ENCODE peak calls at places on chromosomes 1 and 21, in seven cellular contexts. S is CD4-positive, CD25-positive, alpha-beta regulatory T cell; X is adrenal gland; H is IMR-90; D is heart left ventricle; K is tibial artery; Z is body of pancreas. O is an unnamed sample. For H3K27me3 and H3K4me1, the result is how much of the 10 kb centered on the place peaks cover.

GRCh38 chr1:27759236-27759635 is 13.8 kb upstream of the STX12 start:
- DNase-seq in S (no peak), X (no peak), H (no peak), D (no peak), K (no peak), Z (no peak), O (no peak)

GRCh38 chr1:1199961-1200875 is 6.2 kb downstream of the TNFRSF18 start:
- DNase-seq in S (no peak), X (peak), H (no peak), D (peak), K (no peak), Z (no peak), O (no peak)

GRCh38 chr1:223225061-223225460 is 82.0 kb upstream of the TLR5 start:
- DNase-seq in S (no peak), X (no peak), H (no peak), D (no peak), K (no peak), Z (no peak), O (no peak)

GRCh38 chr21:46285206-46285661 is at the start of gene MCM3AP:
- DNase-seq in S (no peak), X (no peak), H (no peak), D (no peak), K (no peak), Z (no peak), O (no peak)

GRCh38 chr1:57423135-57424131 is at the start of gene DAB1:
- DNase-seq in S (no peak), X (no peak), H (peak), D (peak), K (no peak), Z (no peak), O (no peak)

GRCh38 chr1:117365350-117366280 is 1.6 kb upstream of the MAN1A2 start:
- DNase-seq in S (no peak), X (no peak), H (peak), D (no peak), K (no peak), Z (no peak), O (peak)

GRCh38 chr21:46455575-46456385 is 2.9 kb upstream of the DIP2A start:
- DNase-seq in S (no peak), X (peak), H (peak), D (peak), K (no peak), Z (no peak), O (no peak)

GRCh38 chr21:14683021-14683420 is 136.9 kb upstream of the SAMSN1 start:
- DNase-seq in S (no peak), X (no peak), H (no peak), D (no peak), K (no peak), Z (no peak), O (no peak)

GRCh38 chr1:190436615-190437014 is 41.0 kb downstream of the BRINP3 start:
- DNase-seq in S (no peak), X (no peak), H (peak), D (no peak), K (no peak), Z (no peak), O (no peak)

GRCh38 chr1:209506101-209506500 is 77.4 kb upstream of the CAMK1G start:
- DNase-seq in S (no peak), X (no peak), H (no peak), D (no peak), K (no peak), Z (no peak), O (no peak)

GRCh38 chr1:150813028-150813707 is 5.1 kb upstream of the CTSK start:
- DNase-seq in S (no peak), X (peak), H (peak), D (peak), K (peak), Z (peak), O (peak)

GRCh38 chr1:154478639-154479038 is 23.4 kb upstream of the TDRD10 start:
- DNase-seq in S (no peak), X (no peak), H (peak), D (no peak), K (no peak), Z (no peak), O (no peak)

GRCh38 chr21:36080386-36080785 is 10.6 kb downstream of the CBR1 start:
- DNase-seq in S (no peak), X (no peak), H (no peak), D (no peak), K (no peak), Z (no peak), O (no peak)

GRCh38 chr21:29181799-29182470 is 51.5 kb downstream of the MAP3K7CL start:
- DNase-seq in S (no peak), X (peak), H (peak), D (peak), K (no peak), Z (peak), O (no peak)

GRCh38 chr1:159953866-159954515 is at the start of gene SLAMF9:
- DNase-seq in S (no peak), X (no peak), H (peak), D (no peak), K (no peak), Z (no peak), O (no peak)

GRCh38 chr1:4027492-4028138 is 127.5 kb upstream of the C1orf174 start:
- DNase-seq in S (no peak), X (no peak), H (no peak), D (no peak), K (no peak), Z (no peak), O (peak)

GRCh38 chr1:2304921-2305681 is 77.0 kb downstream of the SKI start:
- DNase-seq in S (no peak), X (no peak), H (no peak), D (no peak), K (no peak), Z (no peak), O (no peak)

GRCh38 chr1:107867892-107868291 is 97.1 kb downstream of the VAV3 start:
- DNase-seq in S (no peak), X (no peak), H (no peak), D (no peak), K (no peak), Z (no peak), O (no peak)

GRCh38 chr1:107867422-107867821 is 97.6 kb downstream of the VAV3 start:
- DNase-seq in S (no peak), X (peak), H (no peak), D (no peak), K (no peak), Z (no peak), O (peak)

GRCh38 chr1:107863342-107863741 is 101.6 kb downstream of the VAV3 start:
- DNase-seq in S (no peak), X (no peak), H (no peak), D (no peak), K (no peak), Z (no peak), O (no peak)

GRCh38 chr1:107866870-107867269 is 98.1 kb downstream of the VAV3 start:
- DNase-seq in S (no peak), X (no peak), H (no peak), D (no peak), K (no peak), Z (no peak), O (no peak)

DNA sequence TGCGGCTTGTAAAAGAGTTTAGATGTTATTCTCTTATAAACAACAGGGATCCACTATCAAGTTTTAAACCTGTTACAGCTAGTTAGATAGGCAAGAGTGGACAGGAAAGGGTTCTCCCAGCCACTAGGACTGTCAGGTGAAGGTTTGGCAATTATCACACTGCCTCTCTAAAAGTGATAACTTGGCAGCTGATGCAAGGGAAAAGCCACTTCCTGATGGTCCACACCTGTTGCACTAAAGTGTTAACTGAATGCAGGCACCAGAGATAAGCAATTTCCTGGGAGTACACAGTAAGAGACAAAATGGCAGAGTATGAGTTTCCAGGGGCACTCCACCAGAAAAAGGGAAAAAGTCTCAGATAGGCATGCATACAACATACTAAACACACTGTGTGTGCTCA is 99.4 kb downstream of the VAV3 start:
- DNase-seq in S (no peak), X (no peak), H (no peak), D (no peak), K (no peak), Z (no peak), O (no peak)
- H3K27ac ChIP-seq in S (no peak), X (no peak), H (no peak), D (no peak), K (no peak), Z (no peak), O (peak)

GRCh38 chr21:40047993-40048730 is 180.9 kb downstream of the PCP4 start:
- DNase-seq in S (no peak), X (peak), H (no peak), D (peak), K (peak), Z (peak), O (no peak)

GRCh38 chr21:40047211-40047610 is 180.0 kb downstream of the PCP4 start:
- DNase-seq in S (no peak), X (no peak), H (no peak), D (no peak), K (no peak), Z (no peak), O (no peak)

GRCh38 chr21:40043423-40043822 is 176.2 kb downstream of the PCP4 start:
- DNase-seq in S (no peak), X (no peak), H (no peak), D (no peak), K (no peak), Z (no peak), O (no peak)

GRCh38 chr21:40041446-40041845 is 174.2 kb downstream of the PCP4 start:
- DNase-seq in S (no peak), X (no peak), H (no peak), D (no peak), K (no peak), Z (no peak), O (no peak)

DNA sequence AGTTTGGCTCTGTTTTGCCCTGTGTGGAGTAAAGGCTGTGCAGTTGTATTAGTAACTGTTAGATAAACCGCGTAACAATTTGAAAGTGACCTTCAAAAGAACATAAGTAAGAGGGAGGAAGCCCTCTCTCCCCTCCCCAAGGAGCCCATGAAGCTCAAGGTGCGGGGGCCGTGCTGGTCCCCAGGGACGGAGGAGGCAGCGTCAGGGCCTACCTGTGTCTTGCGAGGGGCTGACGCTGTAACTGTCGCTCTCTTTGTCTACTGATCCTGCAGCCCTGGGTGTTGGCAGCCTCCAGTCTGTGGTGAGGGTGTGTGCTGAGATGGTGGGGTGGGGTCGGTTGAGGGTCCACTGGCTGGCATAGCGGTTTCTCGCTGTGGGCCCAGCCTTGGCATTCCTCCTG is 176.6 kb downstream of the PCP4 start:
- DNase-seq in S (no peak), X (no peak), H (no peak), D (no peak), K (no peak), Z (no peak), O (no peak)
- H3K27me3 ChIP-seq in S (under half), X (under half), H (under half), D (under half), K (under half), Z (under half), O (under half)

GRCh38 chr1:7610936-7611335 is 160.2 kb upstream of the VAMP3 start:
- DNase-seq in S (no peak), X (no peak), H (no peak), D (no peak), K (peak), Z (no peak), O (no peak)

GRCh38 chr1:7611421-7612010 is 159.6 kb upstream of the VAMP3 start:
- DNase-seq in S (no peak), X (no peak), H (no peak), D (no peak), K (peak), Z (no peak), O (no peak)

GRCh38 chr1:7610106-7610731 is 160.9 kb upstream of the VAMP3 start:
- DNase-seq in S (no peak), X (no peak), H (no peak), D (no peak), K (no peak), Z (no peak), O (no peak)

GRCh38 chr1:7608628-7609295 is 162.3 kb upstream of the VAMP3 start:
- DNase-seq in S (no peak), X (no peak), H (peak), D (no peak), K (peak), Z (no peak), O (no peak)

DNA sequence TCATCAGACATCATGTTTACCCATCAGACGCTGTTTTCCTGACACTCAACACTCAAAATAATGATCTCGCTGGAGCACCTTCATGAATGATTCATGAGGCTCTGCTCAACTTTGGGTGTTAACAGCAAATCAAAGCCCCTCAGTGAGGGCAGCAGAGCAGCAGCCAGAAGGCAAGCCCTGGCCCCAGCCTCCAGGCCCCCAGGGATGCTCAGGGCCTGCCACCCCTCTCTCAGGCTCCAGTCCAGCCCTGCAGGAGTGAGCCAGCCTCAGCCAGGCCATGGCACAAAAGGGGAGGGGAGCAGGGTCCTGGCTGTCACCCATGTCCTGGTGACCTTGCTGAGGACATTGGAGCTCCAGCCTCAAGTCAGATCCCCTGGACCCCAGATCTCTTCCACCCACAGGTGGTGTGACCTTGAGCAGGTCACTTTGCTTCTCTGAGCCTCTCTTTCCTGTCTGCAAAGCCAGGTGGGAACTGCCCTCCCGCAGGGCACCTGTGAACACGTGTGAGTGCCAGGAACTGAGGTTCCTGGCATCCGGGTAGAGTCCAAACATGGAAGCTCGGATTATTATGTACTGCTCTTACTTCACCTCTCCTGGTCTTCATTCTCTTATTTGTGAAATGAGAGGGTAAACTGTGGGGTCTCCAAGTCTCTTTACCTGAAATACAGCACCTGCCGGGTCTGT is 161.6 kb upstream of the VAMP3 start:
- DNase-seq in S (no peak), X (no peak), H (no peak), D (no peak), K (peak), Z (no peak), O (no peak)
- H3K4me1 ChIP-seq in S (under half), X (under half), H (under half), D (under half), K (under half), Z (under half), O (under half)

GRCh38 chr1:178279287-178279686 is 185.4 kb downstream of the RASAL2 start:
- DNase-seq in S (no peak), X (no peak), H (no peak), D (no peak), K (no peak), Z (no peak), O (no peak)

GRCh38 chr1:178282949-178283367 is 189.1 kb downstream of the RASAL2 start:
- DNase-seq in S (no peak), X (no peak), H (peak), D (no peak), K (no peak), Z (no peak), O (no peak)

GRCh38 chr1:178283409-178283808 is 189.5 kb downstream of the RASAL2 start:
- DNase-seq in S (no peak), X (peak), H (peak), D (no peak), K (no peak), Z (peak), O (no peak)

GRCh38 chr1:178278135-178278534 is 184.2 kb downstream of the RASAL2 start:
- DNase-seq in S (no peak), X (no peak), H (no peak), D (no peak), K (no peak), Z (no peak), O (no peak)

DNA sequence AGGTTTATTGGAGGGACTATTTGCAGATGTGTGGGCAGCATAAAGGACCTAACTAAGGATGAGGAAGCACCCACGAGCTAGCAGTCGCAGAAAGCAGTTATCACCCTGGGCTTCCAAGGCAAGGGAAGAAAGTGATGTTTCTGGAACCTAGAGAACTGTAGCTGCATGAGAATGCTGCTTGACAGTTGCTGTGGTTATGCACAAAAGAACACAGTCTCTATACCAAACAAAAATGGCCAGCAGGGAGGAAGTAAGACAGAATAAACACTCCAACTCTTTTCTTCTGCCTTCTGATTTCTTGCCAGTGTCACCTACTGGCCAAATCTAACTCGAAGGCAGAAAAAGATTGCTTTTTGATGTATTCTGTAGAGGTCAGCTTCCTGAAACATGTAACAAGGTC is 190.2 kb downstream of the RASAL2 start:
- DNase-seq in S (no peak), X (no peak), H (no peak), D (no peak), K (no peak), Z (no peak), O (no peak)
- H3K27ac ChIP-seq in S (no peak), X (no peak), H (no peak), D (no peak), K (no peak), Z (no peak), O (no peak)

GRCh38 chr1:201990427-201990826 is 8.0 kb downstream of the RNPEP start:
- DNase-seq in S (no peak), X (peak), H (no peak), D (peak), K (no peak), Z (peak), O (no peak)

GRCh38 chr1:201988593-201988992 is 6.1 kb downstream of the RNPEP start:
- DNase-seq in S (no peak), X (no peak), H (no peak), D (no peak), K (no peak), Z (no peak), O (peak)

GRCh38 chr1:201985355-201985754 is 2.9 kb downstream of the RNPEP start:
- DNase-seq in S (no peak), X (no peak), H (no peak), D (no peak), K (no peak), Z (no peak), O (no peak)

GRCh38 chr1:201984446-201984845 is 2.0 kb downstream of the RNPEP start:
- DNase-seq in S (no peak), X (no peak), H (no peak), D (no peak), K (no peak), Z (no peak), O (no peak)

DNA sequence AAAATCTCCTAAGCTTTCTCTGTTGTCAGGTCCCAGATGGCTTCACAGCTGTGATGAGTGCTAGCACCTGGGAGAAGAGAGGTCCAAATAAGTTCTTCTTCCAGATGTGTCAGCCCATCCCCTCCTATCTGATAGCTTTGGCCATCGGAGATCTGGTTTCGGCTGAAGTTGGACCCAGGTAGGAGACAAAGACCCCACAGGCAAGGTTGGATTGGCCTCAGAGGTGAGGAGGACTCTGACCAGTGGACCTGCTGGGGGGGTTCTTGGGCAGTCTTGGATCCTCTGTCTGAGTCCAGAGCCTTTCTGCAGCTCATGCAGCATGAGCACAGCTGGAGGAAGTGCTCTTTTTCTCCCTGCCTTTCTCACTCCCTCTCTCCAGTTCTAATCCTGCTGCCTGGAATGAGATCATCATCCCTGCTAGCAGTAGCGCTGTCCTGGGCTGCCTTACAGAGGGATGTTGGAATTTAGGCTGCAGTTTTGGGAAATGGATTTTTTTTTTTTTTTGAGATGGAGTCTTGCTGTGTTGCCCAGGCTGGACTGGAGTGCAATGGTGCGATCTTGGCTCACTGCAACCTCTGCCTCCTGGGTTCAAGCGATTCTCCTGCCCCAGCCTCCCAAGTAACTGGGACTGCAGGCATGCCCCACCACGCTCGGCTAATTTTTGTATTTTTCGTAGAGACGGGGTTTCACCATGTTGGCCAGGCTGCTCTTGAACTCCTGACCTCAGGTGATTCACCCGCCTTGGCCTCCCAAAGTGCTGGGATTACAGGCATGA is 7.1 kb downstream of the RNPEP start:
- DNase-seq in S (no peak), X (no peak), H (no peak), D (no peak), K (no peak), Z (no peak), O (no peak)
- H3K27me3 ChIP-seq in S (under half), X (under half), H (under half), D (under half), K (under half), Z (under half), O (under half)

O was measured in thyroid gland.